ENCODE peak calls at places on chromosomes 2 and 18, in four cellular contexts. W, S, X and R are unnamed samples. For H3K36me3, the result is how much of the 10 kb centered on the place peaks cover.

GRCh38 chr18:37394610-37394965 is 171.0 kb downstream of the CELF4 start:
- DNase-seq in W (no peak), S (no peak), X (no peak), R (no peak)

GRCh38 chr2:69272803-69273471 is 114.1 kb downstream of the GFPT1 start:
- DNase-seq in X (no peak), S (peak), W (peak), R (no peak)

GRCh38 chr2:103656558-103656957 is 894.7 kb downstream of the TMEM182 start:
- DNase-seq in W (peak), X (no peak), S (peak), R (no peak)

GRCh38 chr18:3140986-3141639 is 78.7 kb downstream of the MYOM1 start:
- DNase-seq in X (no peak), W (no peak), S (no peak), R (no peak)

GRCh38 chr18:61669320-61669719 is 223.5 kb downstream of the RNF152 start:
- DNase-seq in W (no peak), X (no peak), S (no peak), R (no peak)

GRCh38 chr2:175742367-175742766 is 259.7 kb downstream of the LNPK start:
- DNase-seq in W (no peak), S (no peak), X (no peak), R (peak)

GRCh38 chr2:163347982-163348842 is 387.6 kb downstream of the FIGN start:
- DNase-seq in W (peak), S (peak), X (peak), R (peak)

GRCh38 chr2:239190921-239191885 is 209.6 kb downstream of the HDAC4 start:
- DNase-seq in S (no peak), X (no peak), W (no peak), R (no peak)

GRCh38 chr2:241866896-241867631 is 2.5 kb upstream of the RTP5 start:
- DNase-seq in S (no peak), W (no peak), X (no peak), R (no peak)

GRCh38 chr2:84631047-84631446 is 114.7 kb downstream of the DNAH6 start:
- DNase-seq in S (peak), W (peak), X (no peak), R (peak)

GRCh38 chr2:204604061-204604460 is 58.8 kb downstream of the PARD3B start:
- DNase-seq in W (no peak), S (no peak), X (no peak), R (no peak)

GRCh38 chr2:19973471-19973870 is 16.4 kb downstream of the WDR35 start:
- DNase-seq in X (no peak), W (no peak), S (no peak), R (no peak)

GRCh38 chr18:63208676-63209075 is 110.9 kb downstream of the BCL2 start:
- DNase-seq in X (no peak), W (no peak), S (no peak), R (no peak)

GRCh38 chr18:3758531-3758930 is 308.6 kb downstream of the TGIF1 start:
- DNase-seq in W (no peak), X (no peak), S (no peak), R (no peak)

GRCh38 chr2:65316072-65316471 is 88.4 kb downstream of the ACTR2 start:
- DNase-seq in W (no peak), S (no peak), X (peak), R (no peak)

GRCh38 chr2:105526000-105526925 is 127.4 kb upstream of the FHL2 start:
- DNase-seq in W (no peak), X (peak), S (no peak), R (no peak)

GRCh38 chr18:9160014-9160413 is 23.4 kb downstream of the ANKRD12 start:
- DNase-seq in X (no peak), S (no peak), W (no peak), R (no peak)

GRCh38 chr2:135212757-135213156 is 160.7 kb downstream of the RAB3GAP1 start:
- DNase-seq in W (no peak), X (no peak), S (peak), R (no peak)

GRCh38 chr18:12308386-12309100 is 502 bp downstream of the TUBB6 start:
- DNase-seq in W (peak), S (peak), X (peak), R (no peak)

GRCh38 chr2:186697536-186697935 is 3.7 kb downstream of the FAM171B start:
- DNase-seq in S (no peak), W (no peak), X (no peak), R (no peak)

GRCh38 chr18:46408334-46408987 is 248.6 kb downstream of the LOXHD1 start:
- DNase-seq in W (no peak), X (no peak), S (peak), R (no peak)

GRCh38 chr2:239275871-239276812 is 124.7 kb downstream of the HDAC4 start:
- DNase-seq in W (no peak), S (no peak), X (no peak), R (no peak)

GRCh38 chr2:199989822-199990221 is 34.4 kb downstream of the MAIP1 start:
- DNase-seq in W (peak), X (no peak), S (no peak), R (no peak)

GRCh38 chr2:197269173-197269572 is 41.4 kb downstream of the ANKRD44 start:
- DNase-seq in S (no peak), X (no peak), W (no peak), R (no peak)

GRCh38 chr2:188042412-188042811 is 249.3 kb upstream of the GULP1 start:
- DNase-seq in S (no peak), W (no peak), X (no peak), R (peak)

GRCh38 chr18:56756971-56757370 is 105.8 kb downstream of the WDR7 start:
- DNase-seq in X (no peak), S (no peak), W (no peak), R (no peak)

GRCh38 chr2:118772487-118773200 is 74.8 kb downstream of the EN1 start:
- DNase-seq in S (no peak), W (no peak), X (no peak), R (no peak)

GRCh38 chr2:26838121-26838906 is 9.6 kb upstream of the DPYSL5 start:
- DNase-seq in W (peak), S (peak), X (no peak), R (peak)

GRCh38 chr2:37558622-37559021 is 112.8 kb downstream of the CDC42EP3 start:
- DNase-seq in X (no peak), S (no peak), W (no peak), R (no peak)

GRCh38 chr2:55056024-55056521 is 5.8 kb upstream of the RTN4 start:
- DNase-seq in X (no peak), W (no peak), S (no peak), R (no peak)

GRCh38 chr2:68574202-68574791 is 69.1 kb upstream of the PROKR1 start:
- DNase-seq in X (no peak), W (no peak), S (no peak), R (no peak)

GRCh38 chr2:65387017-65387416 is 45.4 kb downstream of the SPRED2 start:
- DNase-seq in S (no peak), W (no peak), X (no peak), R (no peak)

GRCh38 chr18:12837747-12838146 is 46.3 kb downstream of the PTPN2 start:
- DNase-seq in W (no peak), S (no peak), X (no peak), R (no peak)

GRCh38 chr2:172698041-172698863 is 37.4 kb upstream of the RAPGEF4 start:
- DNase-seq in W (peak), X (no peak), S (no peak), R (peak)

GRCh38 chr2:10552871-10553245 is 104.7 kb upstream of the ODC1 start:
- DNase-seq in S (no peak), X (no peak), W (no peak), R (no peak)

GRCh38 chr2:236662231-236663160 is 92.9 kb downstream of the ACKR3 start:
- DNase-seq in X (no peak), S (no peak), W (no peak), R (no peak)

GRCh38 chr2:114170070-114170469 is 272.4 kb upstream of the DPP10 start:
- DNase-seq in W (no peak), X (no peak), S (no peak), R (no peak)

GRCh38 chr2:235544687-235544965 is 50.8 kb downstream of the AGAP1 start:
- DNase-seq in S (no peak), W (no peak), X (no peak), R (no peak)

GRCh38 chr18:33924576-33924975 is 300.1 kb downstream of the NOL4 start:
- DNase-seq in W (no peak), X (no peak), S (no peak), R (no peak)

DNA sequence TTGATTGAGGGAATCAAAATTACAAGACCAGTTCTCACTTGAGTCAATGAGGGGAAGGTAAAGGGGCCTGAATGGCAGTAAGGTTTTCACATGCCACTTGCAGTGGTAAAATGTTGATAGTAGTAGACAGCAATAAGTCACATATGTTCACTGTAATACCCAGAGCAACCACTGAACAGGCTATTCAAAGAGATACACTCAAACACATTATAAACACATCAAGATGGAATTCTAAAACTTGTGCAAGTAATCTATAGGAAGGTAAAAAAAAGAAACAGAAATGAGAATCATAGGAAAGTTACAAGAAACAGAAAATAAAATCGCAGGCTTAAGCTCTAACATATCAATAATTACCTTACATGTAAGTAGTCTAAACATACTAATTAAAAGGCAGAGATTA is 86.6 kb upstream of the AFF3 start:
- DNase-seq in X (no peak), W (no peak), S (no peak), R (no peak)
- TF ChIP-seq CTCF in X (no peak), W (no peak), S (no peak), R (no peak)

DNA sequence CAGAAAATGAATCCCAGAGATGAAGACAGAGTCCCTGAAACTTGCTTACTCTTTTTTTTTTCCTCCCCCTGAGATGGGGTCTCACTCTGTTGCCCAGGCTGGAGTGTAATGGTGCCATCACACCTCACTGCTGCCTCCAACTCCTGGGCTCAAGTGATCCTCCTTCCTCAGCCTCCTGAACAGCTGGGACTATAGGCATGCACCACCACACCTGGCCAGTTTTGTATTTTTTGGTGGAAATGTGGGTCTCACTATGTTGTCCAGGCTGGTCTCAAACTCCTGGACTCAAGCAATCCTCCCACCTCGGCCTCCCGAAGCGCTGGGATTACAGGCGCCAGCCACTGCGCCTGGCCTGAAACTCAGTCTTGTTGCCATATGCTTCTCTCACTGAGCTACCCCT is 27.8 kb downstream of the IGFBP2 start:
- DNase-seq in W (no peak), X (no peak), S (no peak), R (no peak)
- H3K36me3 ChIP-seq in W (under half), X (under half), S (under half), R (under half)

DNA sequence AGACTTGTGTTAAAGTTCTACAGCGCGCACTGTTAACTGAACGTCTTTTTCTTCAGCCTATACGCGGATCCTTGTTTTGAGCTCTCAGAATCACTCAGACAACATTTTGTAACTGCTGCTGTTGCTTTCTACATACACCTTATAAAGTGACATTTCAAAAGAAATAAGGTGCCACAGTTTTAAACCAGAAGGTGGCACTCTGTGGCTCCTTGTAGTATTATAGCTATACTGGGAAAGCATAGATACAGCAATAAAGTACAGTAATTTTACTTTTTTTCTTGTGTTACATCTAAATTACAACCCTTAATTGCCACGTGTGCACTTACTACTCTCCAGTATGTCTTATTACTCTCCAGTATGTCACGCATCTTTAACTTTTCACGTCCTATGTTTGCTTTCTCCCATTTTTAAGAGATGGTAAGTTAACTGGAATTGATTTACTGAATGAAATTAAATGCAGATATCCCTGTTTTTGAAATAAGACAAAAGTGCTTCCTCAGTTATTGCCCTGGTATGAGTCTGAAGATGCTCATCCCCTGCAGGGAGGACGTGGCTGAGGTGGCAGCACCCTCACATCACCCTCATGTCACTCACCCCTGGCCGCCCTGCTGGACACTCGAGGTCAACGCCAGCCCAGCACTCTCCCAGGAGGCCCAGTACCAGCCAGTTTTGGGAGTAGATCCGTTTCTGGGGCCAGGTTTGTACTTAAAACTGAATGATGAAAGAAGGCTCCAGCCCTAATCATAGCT is 37.8 kb downstream of the GORASP2 start:
- DNase-seq in X (no peak), W (no peak), S (peak), R (no peak)
- TF ChIP-seq CTCF in X (no peak), W (peak), S (peak), R (peak)

GRCh38 chr2:73249636-73250035 is 15.5 kb downstream of the CCT7 start:
- DNase-seq in W (no peak), S (no peak), X (peak), R (no peak)
- H3K36me3 ChIP-seq in W (under half), S (under half), X (under half), R (under half)

DNA sequence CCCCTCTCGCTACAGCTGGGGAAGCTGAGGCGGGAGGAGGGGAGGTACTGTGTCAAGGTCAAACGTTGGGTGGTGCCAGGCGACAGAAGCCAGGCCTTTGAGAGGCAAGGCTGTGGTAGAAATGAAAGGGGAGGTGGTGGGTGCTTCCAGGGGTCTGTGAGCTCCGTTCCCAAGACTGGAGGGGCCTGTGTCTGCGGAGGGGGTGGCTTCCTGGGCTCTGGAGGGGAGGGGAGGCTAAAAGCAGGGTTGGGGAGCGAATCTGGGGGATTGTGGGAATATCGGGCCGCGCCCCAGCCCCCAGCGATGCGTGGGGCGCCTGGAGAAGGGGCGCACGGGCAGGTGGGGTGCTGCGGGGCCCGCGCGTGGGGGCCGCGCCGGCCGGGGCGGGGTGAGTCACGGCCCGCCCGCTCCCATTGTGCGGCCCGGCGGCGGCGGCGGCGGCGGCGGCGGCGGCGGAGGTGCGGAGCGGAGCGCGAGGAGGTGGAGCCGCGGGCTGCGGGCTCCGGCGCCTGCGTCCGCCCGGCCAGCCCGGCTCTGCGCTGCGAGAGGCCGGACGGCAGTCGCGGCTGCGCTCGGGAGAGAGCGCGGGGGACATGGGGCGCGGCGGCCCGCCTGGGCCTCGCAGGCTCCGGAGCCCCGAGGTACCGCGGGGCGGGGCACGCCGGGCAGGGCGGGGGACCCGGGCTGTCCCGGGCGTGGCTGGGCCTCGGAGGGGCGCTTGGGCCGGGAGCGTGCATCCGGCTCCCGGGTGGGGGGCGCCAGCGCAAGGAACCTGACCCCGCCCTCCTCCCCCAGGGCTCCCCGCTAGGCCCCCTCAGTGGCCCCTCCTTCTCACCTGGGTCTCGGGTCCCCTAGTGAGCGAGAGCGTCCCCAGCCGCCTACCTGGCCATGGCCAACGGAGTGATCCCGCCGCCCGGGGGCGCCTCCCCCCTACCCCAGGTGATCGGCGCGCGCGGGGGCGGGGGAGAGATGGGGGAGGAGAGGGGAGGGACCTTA is at the start of gene SLC4A3:
- DNase-seq in S (peak), X (peak), W (peak), R (no peak)
- TF ChIP-seq CTCF in S (peak), X (no peak), W (peak), R (peak)

GRCh38 chr2:99569393-99569792 is 79.6 kb upstream of the REV1 start:
- DNase-seq in W (peak), X (no peak), S (no peak), R (no peak)
- H3K36me3 ChIP-seq in W (under half), X (under half), S (under half), R (under half)

GRCh38 chr18:59459352-59460059 is 100.4 kb upstream of the LMAN1 start:
- DNase-seq in S (peak), W (peak), X (no peak), R (no peak)
- TF ChIP-seq CTCF in S (peak), W (peak), X (peak), R (peak)